ENCODE peak calls at places on chromosomes 11 and 22, in four cellular contexts. O is H9, Q is neural progenitor cell, D is IMR-90. P is an unnamed sample.

GRCh38 chr11:133934599-133935550 is 21.9 kb downstream of the IGSF9B start:
- DNase-seq in D (peak; percentile 19), O (no peak), Q (peak; percentile 60), P (no peak)

GRCh38 chr22:47575291-47575690 is 812.8 kb downstream of the TBC1D22A start:
- DNase-seq in O (no peak), D (no peak), Q (no peak), P (no peak)

GRCh38 chr22:32480238-32480637 is 5.6 kb downstream of the FBXO7 start:
- DNase-seq in D (no peak), Q (no peak), O (no peak), P (no peak)

GRCh38 chr11:8038811-8039529 is 42.0 kb upstream of the TUB start:
- DNase-seq in O (peak; percentile 29), Q (no peak), D (no peak), P (no peak)

GRCh38 chr22:39349506-39349966 is 255 bp upstream of the SYNGR1 start:
- DNase-seq in O (no peak), D (no peak), Q (peak; percentile 88), P (no peak)

GRCh38 chr22:38989461-38989860 is 7.3 kb downstream of the APOBEC3B start:
- DNase-seq in Q (no peak), O (no peak), D (no peak), P (no peak)

GRCh38 chr11:6096417-6096816 is 11.1 kb upstream of the OR56B4 start:
- DNase-seq in O (no peak), Q (no peak), D (peak; percentile 11), P (no peak)

GRCh38 chr22:39625554-39626537 is 55.3 kb downstream of the CACNA1I start:
- DNase-seq in Q (no peak), D (no peak), O (no peak), P (no peak)

GRCh38 chr11:117690484-117691205 is 106.4 kb downstream of the DSCAML1 start:
- DNase-seq in D (no peak), Q (no peak), O (no peak), P (no peak)

GRCh38 chr11:61961570-61962212 is 5.7 kb downstream of the FTH1 start:
- DNase-seq in D (no peak), Q (no peak), O (no peak), P (peak; percentile 68)

GRCh38 chr11:10492084-10492483 is 37.0 kb downstream of the AMPD3 start:
- DNase-seq in Q (no peak), O (no peak), D (no peak), P (no peak)

GRCh38 chr11:8610532-8611116 is 16.6 kb upstream of the STK33 start:
- DNase-seq in Q (no peak), O (peak; percentile 48), D (no peak), P (no peak)

GRCh38 chr11:130765951-130766649 is 150.2 kb downstream of the SNX19 start:
- DNase-seq in Q (no peak), O (no peak), D (no peak), P (no peak)

GRCh38 chr22:29312218-29313125 is 3.0 kb downstream of the RASL10A start:
- DNase-seq in D (no peak), Q (no peak), O (no peak), P (no peak)

GRCh38 chr11:111941963-111942362 is 4.8 kb downstream of the DIXDC1 start:
- DNase-seq in Q (no peak), O (no peak), D (no peak), P (no peak)

GRCh38 chr11:27040302-27041115 is at the start of gene BBOX1:
- DNase-seq in D (no peak), Q (no peak), O (no peak), P (peak; percentile 16)

GRCh38 chr11:19768197-19768596 is 55.6 kb downstream of the NAV2 start:
- DNase-seq in O (no peak), Q (no peak), D (no peak), P (no peak)

GRCh38 chr11:14969922-14970323 is 2.2 kb downstream of the CALCA start:
- DNase-seq in Q (peak; percentile 86), O (peak; percentile 92), D (peak; percentile 7), P (peak; percentile 5)

GRCh38 chr11:65927904-65928397 is 8.7 kb downstream of the DRAP1 start:
- DNase-seq in D (no peak), O (no peak), Q (no peak), P (no peak)

GRCh38 chr22:17970205-17970708 is 54.1 kb downstream of the MICAL3 start:
- DNase-seq in O (no peak), Q (no peak), D (peak; percentile 85), P (no peak)

GRCh38 chr22:35310556-35311550 is 11.2 kb downstream of the TOM1 start:
- DNase-seq in Q (peak; percentile 25), O (no peak), D (no peak), P (peak; percentile 29)

GRCh38 chr22:25169278-25170031 is 30.2 kb upstream of the CRYBB3 start:
- DNase-seq in O (no peak), D (no peak), Q (no peak), P (no peak)

GRCh38 chr11:133968300-133968699 is 11.5 kb upstream of the IGSF9B start:
- DNase-seq in Q (peak; percentile 84), O (peak; percentile 59), D (no peak), P (no peak)

GRCh38 chr11:103529217-103529684 is 420.0 kb downstream of the DYNC2H1 start:
- DNase-seq in Q (peak; percentile 28), D (peak; percentile 78), O (no peak), P (peak; percentile 19)

GRCh38 chr11:71326328-71326940 is 74.1 kb upstream of the SHANK2 start:
- DNase-seq in O (no peak), D (no peak), Q (no peak), P (no peak)

GRCh38 chr22:23696326-23696851 is 5.6 kb downstream of the RGL4 start:
- DNase-seq in D (peak; percentile 56), Q (no peak), O (no peak), P (no peak)

GRCh38 chr11:133894956-133895549 is 49.7 kb upstream of the SPATA19 start:
- DNase-seq in D (no peak), Q (peak; percentile 58), O (peak; percentile 76), P (no peak)

GRCh38 chr11:65488273-65489058 is 10.4 kb upstream of the MALAT1 start:
- DNase-seq in D (peak; percentile 71), Q (no peak), O (no peak), P (no peak)

GRCh38 chr11:12043959-12044772 is 35.7 kb upstream of the DKK3 start:
- DNase-seq in Q (peak; percentile 78), D (peak; percentile 100), O (peak; percentile 79), P (peak; percentile 89)

GRCh38 chr11:112878228-112878627 is 83.0 kb upstream of the NCAM1 start:
- DNase-seq in Q (peak; percentile 31), D (no peak), O (no peak), P (no peak)

GRCh38 chr11:72229925-72230763 is 5.6 kb downstream of the INPPL1 start:
- DNase-seq in D (no peak), Q (no peak), O (no peak), P (no peak)

GRCh38 chr11:62054484-62055121 is 69.2 kb upstream of the INCENP start:
- DNase-seq in O (peak; percentile 47), Q (no peak), D (peak; percentile 34), P (peak; percentile 80)

GRCh38 chr11:16299390-16299789 is 57.0 kb downstream of the SOX6 start:
- DNase-seq in Q (no peak), O (no peak), D (no peak), P (no peak)

GRCh38 chr11:121329786-121330395 is 37.3 kb downstream of the SC5D start:
- DNase-seq in O (no peak), Q (no peak), D (no peak), P (no peak)

GRCh38 chr11:44530413-44531115 is 34.9 kb upstream of the CD82 start:
- DNase-seq in Q (no peak), D (peak; percentile 19), O (no peak), P (no peak)

GRCh38 chr22:37616205-37617083 is 7.8 kb downstream of the GGA1 start:
- DNase-seq in Q (no peak), O (no peak), D (no peak), P (no peak)
- H2AFZ ChIP-seq in Q (no peak overlapping the region), O (no peak overlapping the region), D (no peak overlapping the region), P (no peak overlapping the region)

GRCh38 chr22:46042786-46043185 is 65.8 kb upstream of the WNT7B start:
- DNase-seq in O (peak; percentile 15), D (peak; percentile 32), Q (no peak), P (no peak)

GRCh38 chr22:46039531-46039930 is 62.6 kb upstream of the WNT7B start:
- DNase-seq in D (no peak), O (no peak), Q (no peak), P (no peak)

GRCh38 chr22:46041642-46042041 is 64.7 kb upstream of the WNT7B start:
- DNase-seq in Q (no peak), O (no peak), D (no peak), P (no peak)

GRCh38 chr22:46038516-46039430 is 61.8 kb upstream of the WNT7B start:
- DNase-seq in O (no peak), Q (no peak), D (no peak), P (no peak)

DNA sequence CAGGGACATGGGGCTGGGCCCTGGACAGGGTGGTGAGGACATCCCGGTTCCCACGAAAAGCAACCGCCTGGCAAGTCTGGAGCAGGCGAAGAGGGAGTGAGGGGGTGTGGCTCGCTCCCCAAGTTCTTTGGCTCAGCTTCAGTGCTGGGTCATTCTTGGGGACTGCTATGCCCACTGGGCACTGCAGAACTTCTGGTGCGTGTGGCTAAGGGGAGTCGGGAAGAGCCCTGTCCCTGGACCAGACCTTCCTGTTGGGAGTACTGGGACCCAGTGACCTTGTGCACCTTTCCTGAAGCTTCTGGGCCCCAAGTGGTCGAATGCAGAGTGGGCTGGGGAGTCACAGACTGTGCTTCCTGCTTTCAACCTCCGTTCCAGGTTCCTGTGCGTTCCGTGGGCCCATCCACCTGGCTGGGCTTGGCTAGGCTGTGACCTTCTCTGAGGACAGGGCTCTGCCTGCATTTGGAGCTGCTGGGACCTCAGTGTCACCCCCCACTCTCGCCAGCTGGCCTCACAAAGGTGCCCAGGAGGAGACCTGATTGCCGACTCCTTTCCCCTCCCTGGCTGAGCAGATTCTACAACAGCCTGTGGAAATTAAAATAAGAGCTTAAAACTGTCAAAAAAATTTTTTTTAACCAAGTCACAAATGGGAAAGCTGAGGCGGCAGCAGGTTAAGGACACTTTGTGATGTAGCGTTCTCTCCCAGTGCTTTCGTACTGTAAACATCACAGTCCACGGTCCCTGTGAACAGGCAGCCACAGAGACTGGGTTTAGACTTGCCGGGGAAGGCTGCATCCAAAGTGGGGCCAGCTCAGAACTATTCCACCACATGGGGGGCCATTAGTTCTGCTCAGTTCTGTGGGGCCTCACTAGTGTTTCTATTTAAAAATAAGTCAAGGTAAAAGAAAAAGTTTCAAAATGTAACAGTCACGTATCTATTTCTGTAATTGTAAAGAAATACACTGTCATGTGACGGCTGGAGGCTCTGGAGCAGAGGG is 63.8 kb upstream of the WNT7B start:
- DNase-seq in D (no peak), O (no peak), Q (no peak), P (no peak)
- H2AFZ ChIP-seq in D (no peak overlapping the region), O (no peak overlapping the region), Q (no peak overlapping the region), P (no peak overlapping the region)

DNA sequence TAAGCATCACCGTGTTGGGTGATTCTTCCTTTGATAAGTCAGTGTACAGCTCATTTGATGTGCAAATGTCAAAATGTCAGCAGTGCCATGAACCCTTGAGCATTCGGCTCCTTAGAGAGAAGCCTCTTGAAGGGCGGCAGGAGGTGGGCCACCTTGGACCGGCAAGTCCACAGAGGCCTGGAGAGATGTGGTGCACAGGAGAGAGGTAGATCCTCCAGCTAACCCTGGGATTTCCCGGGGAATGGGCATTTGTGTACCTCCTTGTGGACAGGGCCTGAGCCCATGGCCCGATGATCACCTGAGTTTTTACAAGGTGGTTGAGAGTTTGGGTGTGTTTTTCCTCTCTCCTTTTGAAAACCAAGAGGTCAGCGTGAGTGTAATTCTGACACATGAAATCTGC is 133.2 kb upstream of the RCN1 start:
- DNase-seq in D (no peak), O (no peak), Q (peak; percentile 6), P (no peak)
- H2AFZ ChIP-seq in D (peak overlapping the region; percentile 44), O (no peak overlapping the region), Q (peak overlapping the region; percentile 91), P (no peak overlapping the region)

GRCh38 chr11:122488892-122489291 is 166.6 kb upstream of the UBASH3B start:
- DNase-seq in Q (no peak), O (no peak), D (no peak), P (no peak)
- H2AFZ ChIP-seq in Q (no peak overlapping the region), O (no peak overlapping the region), D (no peak overlapping the region), P (no peak overlapping the region)

GRCh38 chr11:1035577-1036283 is 788 bp downstream of the MUC6 start:
- DNase-seq in D (no peak), Q (no peak), O (no peak), P (no peak)
- H2AFZ ChIP-seq in D (no peak overlapping the region), Q (no peak overlapping the region), O (no peak overlapping the region), P (no peak overlapping the region)